ENCODE peak calls at places on chromosomes 5 and 9, in seven cellular contexts. H, Y, L, F, I, B and R are unnamed samples.

GRCh38 chr5:148979104-148979723 is 83.6 kb downstream of the SH3TC2 start:
- DNase-seq in H (no peak), Y (no peak), L (no peak), F (no peak), I (no peak), B (no peak), R (peak)

GRCh38 chr9:121927636-121928035 is 165.5 kb downstream of the TTLL11 start:
- DNase-seq in H (no peak), Y (no peak), L (no peak), F (no peak), I (no peak), B (no peak), R (no peak)

GRCh38 chr9:83062011-83062652 is 810 bp downstream of the RASEF start:
- DNase-seq in H (no peak), Y (no peak), L (peak), F (no peak), I (peak), B (no peak), R (peak)

GRCh38 chr5:92795633-92796032 is 785.4 kb downstream of the NR2F1-AS1 start:
- DNase-seq in H (no peak), Y (no peak), L (no peak), F (no peak), I (no peak), B (no peak), R (no peak)

GRCh38 chr9:88721528-88722279 is 186.7 kb downstream of the NXNL2 start:
- DNase-seq in H (no peak), Y (no peak), L (no peak), F (no peak), I (no peak), B (no peak), R (no peak)

GRCh38 chr5:6733411-6734242 is 20.4 kb downstream of the TENT4A start:
- DNase-seq in H (no peak), Y (no peak), L (peak), F (no peak), I (no peak), B (no peak), R (no peak)

GRCh38 chr5:4662845-4663244 is 477.3 kb upstream of the ADAMTS16 start:
- DNase-seq in H (no peak), Y (no peak), L (no peak), F (no peak), I (no peak), B (no peak), R (no peak)

GRCh38 chr5:64690104-64690416 is 243 bp upstream of the SHISAL2B start:
- DNase-seq in H (no peak), Y (no peak), L (no peak), F (no peak), I (no peak), B (no peak), R (no peak)

GRCh38 chr9:135885100-135885853 is 22.1 kb downstream of the CAMSAP1 start:
- DNase-seq in H (no peak), Y (no peak), L (no peak), F (no peak), I (no peak), B (no peak), R (peak)

GRCh38 chr5:67183859-67184258 is 12.7 kb downstream of the CD180 start:
- DNase-seq in H (no peak), Y (no peak), L (no peak), F (no peak), I (no peak), B (no peak), R (no peak)

GRCh38 chr9:134590240-134591081 is 51.1 kb upstream of the COL5A1 start:
- DNase-seq in H (no peak), Y (no peak), L (peak), F (no peak), I (no peak), B (no peak), R (no peak)
- TF ChIP-seq CTCF in H (no peak), Y (no peak), L (no peak), F (no peak), I (no peak), B (no peak), R (no peak)

GRCh38 chr5:144332265-144332664 is 161.6 kb downstream of the KCTD16 start:
- DNase-seq in H (no peak), Y (no peak), L (peak), F (no peak), I (peak), B (no peak), R (no peak)
- TF ChIP-seq CTCF in H (no peak), Y (no peak), L (peak), F (no peak), I (peak), B (peak), R (no peak)

GRCh38 chr9:81470864-81471263 is 218.5 kb downstream of the TLE1 start:
- DNase-seq in H (no peak), Y (no peak), L (no peak), F (no peak), I (no peak), B (no peak), R (no peak)

GRCh38 chr9:81461196-81461595 is 228.2 kb downstream of the TLE1 start:
- DNase-seq in H (no peak), Y (no peak), L (peak), F (no peak), I (no peak), B (no peak), R (no peak)

GRCh38 chr9:81468084-81468595 is 221.2 kb downstream of the TLE1 start:
- DNase-seq in H (no peak), Y (no peak), L (no peak), F (no peak), I (no peak), B (no peak), R (no peak)

GRCh38 chr9:81462759-81463158 is 226.6 kb downstream of the TLE1 start:
- DNase-seq in H (no peak), Y (no peak), L (peak), F (no peak), I (no peak), B (no peak), R (no peak)

GRCh38 chr9:81465468-81466002 is 223.8 kb downstream of the TLE1 start:
- DNase-seq in H (no peak), Y (no peak), L (peak), F (no peak), I (no peak), B (no peak), R (no peak)
- TF ChIP-seq CTCF in H (no peak), Y (no peak), L (peak), F (no peak), I (no peak), B (no peak), R (no peak)

GRCh38 chr5:54904425-54904824 is 81.0 kb downstream of the ESM1 start:
- DNase-seq in H (no peak), Y (no peak), L (peak), F (no peak), I (peak), B (no peak), R (no peak)
- TF ChIP-seq CTCF in H (peak), Y (peak), L (peak), F (no peak), I (peak), B (peak), R (no peak)

DNA sequence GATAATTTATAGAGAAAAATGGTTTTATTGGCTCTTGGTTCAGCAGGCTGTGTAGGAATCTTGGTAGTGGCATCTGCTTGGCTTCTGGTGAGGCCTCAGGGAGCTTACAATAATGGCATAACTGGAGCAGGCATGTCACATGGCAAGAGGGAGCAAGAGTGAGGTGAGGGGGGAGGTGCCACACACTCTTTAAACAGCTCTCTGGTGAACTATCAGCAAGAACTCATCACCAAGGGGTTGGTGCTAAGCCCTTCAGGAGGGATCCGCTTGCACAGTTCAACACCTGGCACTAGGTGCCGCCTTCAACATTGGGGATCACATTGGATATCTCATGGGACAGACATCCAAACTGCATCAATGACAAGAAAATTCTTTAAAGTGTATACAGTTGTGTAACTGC is 10.5 kb downstream of the GPBP1 start:
- DNase-seq in H (no peak), Y (no peak), L (no peak), F (no peak), I (no peak), B (peak), R (no peak)
- TF ChIP-seq CTCF in H (no peak), Y (no peak), L (no peak), F (no peak), I (no peak), B (no peak), R (no peak)

GRCh38 chr5:88394531-88395185 is 126.0 kb upstream of the TMEM161B start:
- DNase-seq in H (no peak), Y (no peak), L (no peak), F (no peak), I (no peak), B (no peak), R (no peak)
- TF ChIP-seq CTCF in H (no peak), Y (no peak), L (no peak), F (no peak), I (no peak), B (no peak), R (no peak)

GRCh38 chr9:134739660-134739968 is 98.0 kb downstream of the COL5A1 start:
- DNase-seq in H (no peak), Y (no peak), L (no peak), F (no peak), I (no peak), B (no peak), R (no peak)

GRCh38 chr9:134741846-134742245 is 100.2 kb downstream of the COL5A1 start:
- DNase-seq in H (no peak), Y (no peak), L (no peak), F (no peak), I (no peak), B (no peak), R (no peak)

GRCh38 chr9:134744542-134745295 is 103.1 kb downstream of the COL5A1 start:
- DNase-seq in H (no peak), Y (no peak), L (no peak), F (no peak), I (no peak), B (no peak), R (no peak)

GRCh38 chr9:134740071-134740470 is 98.5 kb downstream of the COL5A1 start:
- DNase-seq in H (no peak), Y (no peak), L (no peak), F (no peak), I (no peak), B (no peak), R (no peak)

GRCh38 chr9:134742822-134743221 is 101.2 kb downstream of the COL5A1 start:
- DNase-seq in H (no peak), Y (no peak), L (no peak), F (no peak), I (no peak), B (no peak), R (no peak)
- TF ChIP-seq CTCF in H (no peak), Y (no peak), L (peak), F (no peak), I (peak), B (peak), R (no peak)

DNA sequence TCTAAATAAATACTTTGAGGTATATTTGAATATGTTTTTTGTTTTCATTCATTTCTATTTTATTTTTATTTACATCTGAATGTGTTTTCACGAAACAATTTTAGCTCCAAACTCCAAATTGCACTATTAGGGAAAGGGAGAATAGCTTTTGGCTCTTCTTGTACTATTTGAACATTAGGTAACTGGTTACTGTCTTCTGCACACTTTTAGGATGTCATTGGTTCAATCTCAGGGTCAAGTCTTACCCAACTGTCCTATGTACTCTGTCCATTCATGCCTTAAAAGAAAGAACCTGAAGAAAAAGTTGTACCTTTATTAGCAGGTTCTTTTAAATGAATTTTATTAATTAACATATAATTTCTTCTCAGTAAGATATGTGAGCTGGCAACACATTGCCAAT is 51.6 kb downstream of the ITGA1 start:
- DNase-seq in H (no peak), Y (no peak), L (no peak), F (no peak), I (no peak), B (no peak), R (no peak)
- TF ChIP-seq CTCF in H (no peak), Y (no peak), L (no peak), F (no peak), I (no peak), B (no peak), R (no peak)

GRCh38 chr9:104844710-104845109 is 80.8 kb downstream of the NIPSNAP3B start:
- DNase-seq in H (no peak), Y (no peak), L (no peak), F (no peak), I (no peak), B (no peak), R (no peak)
- TF ChIP-seq CTCF in H (no peak), Y (no peak), L (no peak), F (no peak), I (no peak), B (no peak), R (no peak)

DNA sequence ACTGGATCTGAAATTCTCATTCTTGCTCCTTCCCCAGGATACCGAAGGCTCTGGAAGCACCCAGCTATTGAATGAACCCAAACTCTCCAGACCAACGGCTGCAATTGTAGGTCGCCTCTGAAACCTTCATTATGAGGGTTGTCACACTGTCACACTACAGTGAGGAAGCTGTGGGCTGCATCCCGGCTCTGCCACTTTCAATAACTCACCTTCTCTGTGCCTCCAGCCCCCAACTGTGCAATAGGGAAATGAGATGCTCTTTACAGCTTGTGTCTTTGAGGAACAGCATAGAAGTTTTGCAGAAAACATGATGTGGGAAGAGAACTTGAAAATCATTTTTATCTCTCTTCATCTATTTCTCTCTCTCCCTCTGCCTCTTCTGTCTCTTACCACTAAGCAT is 69.6 kb upstream of the TGFBR1 start:
- DNase-seq in H (no peak), Y (no peak), L (no peak), F (no peak), I (no peak), B (no peak), R (no peak)
- TF ChIP-seq CTCF in H (no peak), Y (no peak), L (no peak), F (no peak), I (no peak), B (no peak), R (no peak)